ENCODE peak calls at places on chromosomes 7 and 10, in four cellular contexts. C, Z, U and T are unnamed samples.
A peak's percentile ranks its signal among the peaks of the same experiment; 100 is the strongest.

GRCh38 chr7:101216001-101216859 is 1.2 kb downstream of the PLOD3 start:
- DNase-seq in U (no peak), C (no peak), Z (no peak), T (no peak)

GRCh38 chr10:31139497-31139896 is 107.8 kb upstream of the ZNF438 start:
- DNase-seq in U (no peak), C (no peak), Z (no peak), T (no peak)

GRCh38 chr7:112272921-112273561 is 66.5 kb downstream of the ZNF277 start:
- DNase-seq in C (no peak), Z (no peak), U (no peak), T (no peak)

GRCh38 chr10:124612611-124613498 is 131.3 kb downstream of the FAM53B start:
- DNase-seq in C (no peak), Z (no peak), U (no peak), T (no peak)

GRCh38 chr7:112370436-112370835 is 79.8 kb upstream of the IFRD1 start:
- DNase-seq in U (no peak), Z (peak; percentile 42), C (no peak), T (no peak)

GRCh38 chr7:140537750-140538482 is 58.6 kb upstream of the MKRN1 start:
- DNase-seq in Z (no peak), U (no peak), C (no peak), T (no peak)

GRCh38 chr10:57696641-57697040 is 571.1 kb downstream of the IPMK start:
- DNase-seq in C (no peak), U (no peak), Z (no peak), T (no peak)

GRCh38 chr7:50798126-50798525 is 15.4 kb upstream of the GRB10 start:
- DNase-seq in C (no peak), U (no peak), Z (no peak), T (no peak)

GRCh38 chr7:132307465-132307864 is 268.8 kb downstream of the PLXNA4 start:
- DNase-seq in U (no peak), C (no peak), Z (no peak), T (no peak)

GRCh38 chr7:47979145-47979831 is at the start of gene HUS1:
- DNase-seq in U (peak; percentile 97), Z (peak; percentile 94), C (peak; percentile 90), T (peak; percentile 89)

GRCh38 chr7:158861004-158861787 is 4.8 kb downstream of the DYNC2I1 start:
- DNase-seq in C (no peak), Z (no peak), U (peak; percentile 31), T (no peak)

GRCh38 chr10:944034-944831 is 12.7 kb upstream of the LARP4B start:
- DNase-seq in U (no peak), Z (peak; percentile 58), C (no peak), T (no peak)

GRCh38 chr7:41996381-41997035 is 240.5 kb downstream of the GLI3 start:
- DNase-seq in Z (no peak), U (no peak), C (no peak), T (no peak)

GRCh38 chr7:35505031-35505430 is 189.9 kb downstream of the HERPUD2 start:
- DNase-seq in Z (no peak), U (no peak), C (no peak), T (no peak)

GRCh38 chr7:82067628-82068264 is 297.9 kb upstream of the HGF start:
- DNase-seq in Z (no peak), C (no peak), U (no peak), T (no peak)

GRCh38 chr10:3734111-3734510 is 50.9 kb downstream of the KLF6 start:
- DNase-seq in C (no peak), Z (no peak), U (no peak), T (no peak)
- H3K4me1 ChIP-seq in C (no peaks in the 10 kb centered on the region), Z (peaks cover 3% of the 10 kb centered on the region), U (no peaks in the 10 kb centered on the region), T (no peaks in the 10 kb centered on the region)

DNA sequence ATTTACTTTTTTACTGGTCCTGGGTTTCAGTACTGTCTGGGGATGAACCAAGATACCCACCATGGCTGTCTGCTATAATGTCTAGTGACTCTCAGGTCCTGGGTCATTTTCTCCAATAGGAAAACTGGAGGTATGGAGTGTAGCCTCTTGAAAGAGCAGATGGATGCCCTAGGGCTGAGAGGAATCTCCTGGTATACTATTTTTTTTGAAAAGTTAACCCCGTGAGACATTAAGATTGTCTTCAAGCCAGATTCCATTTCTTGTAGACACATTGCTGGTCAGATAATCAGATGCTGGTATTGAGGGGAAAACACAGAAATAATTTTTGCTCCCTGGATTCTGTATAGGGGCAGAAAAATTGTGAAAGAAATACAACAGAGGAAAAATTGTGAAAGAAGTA is 97.3 kb downstream of the ZNF680 start:
- DNase-seq in C (no peak), Z (no peak), U (no peak), T (no peak)
- H3K9me3 ChIP-seq in C (no peaks in the 10 kb centered on the region), Z (peaks cover 10% of the 10 kb centered on the region), U (no peaks in the 10 kb centered on the region), T (peaks cover 6% of the 10 kb centered on the region)

DNA sequence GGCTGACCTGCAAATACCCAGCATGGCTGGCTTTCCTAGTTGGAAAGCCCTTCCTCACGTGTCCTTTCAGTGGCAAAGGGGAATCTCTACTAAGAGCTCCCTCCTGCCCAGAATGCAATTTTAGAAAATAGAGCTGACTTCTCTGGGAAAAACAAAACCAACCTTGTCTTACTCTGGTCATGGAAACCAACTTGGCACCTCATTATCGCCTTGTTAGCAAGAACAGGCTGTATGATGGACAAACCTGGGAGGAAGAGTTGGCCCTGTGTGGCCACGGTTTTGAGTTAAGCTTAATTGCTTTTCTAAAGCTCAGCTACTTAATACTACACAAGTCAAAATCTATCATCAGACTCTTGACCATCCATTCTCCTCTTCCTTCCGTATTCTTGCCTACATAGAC is 94.1 kb upstream of the PDCD4 start:
- DNase-seq in Z (no peak), C (no peak), U (no peak), T (no peak)
- H3K4me1 ChIP-seq in Z (no peaks in the 10 kb centered on the region), C (peaks cover 15% of the 10 kb centered on the region), U (no peaks in the 10 kb centered on the region), T (no peaks in the 10 kb centered on the region)

GRCh38 chr10:37727491-37728352 is 129.7 kb downstream of the ZNF248 start:
- DNase-seq in C (no peak), Z (no peak), U (no peak), T (no peak)
- H3K9me3 ChIP-seq in C (no peaks in the 10 kb centered on the region), Z (peaks cover 7% of the 10 kb centered on the region), U (peaks cover 4% of the 10 kb centered on the region), T (peaks cover 5% of the 10 kb centered on the region)

GRCh38 chr7:976901-977325 is 1.6 kb upstream of the COX19 start:
- DNase-seq in Z (no peak), U (no peak), C (no peak), T (no peak)
- H3K4me1 ChIP-seq in Z (peaks cover 9% of the 10 kb centered on the region), U (no peaks in the 10 kb centered on the region), C (peaks cover 31% of the 10 kb centered on the region), T (peaks cover 2% of the 10 kb centered on the region)

GRCh38 chr10:12628153-12628552 is 278.8 kb downstream of the CAMK1D start:
- DNase-seq in U (no peak), Z (no peak), C (no peak), T (no peak)
- H3K9me3 ChIP-seq in U (no peaks in the 10 kb centered on the region), Z (peaks cover 3% of the 10 kb centered on the region), C (no peaks in the 10 kb centered on the region), T (no peaks in the 10 kb centered on the region)

DNA sequence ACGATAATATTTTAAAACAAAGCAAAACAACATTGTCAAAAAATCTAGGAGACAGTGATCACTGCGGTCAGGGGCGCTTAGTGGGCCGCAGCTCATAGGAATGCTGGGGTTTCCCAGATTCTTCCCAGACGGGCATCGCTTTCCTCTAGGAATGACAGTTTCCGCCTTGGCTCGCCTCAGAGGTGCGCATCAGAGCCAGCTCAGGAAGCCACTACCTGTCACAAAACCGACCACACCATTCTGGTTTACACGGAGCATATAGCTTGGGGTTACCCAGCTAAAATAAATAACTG is 292.6 kb upstream of the NFE2L3 start:
- DNase-seq in Z (no peak), C (no peak), U (no peak), T (no peak)
- H3K4me1 ChIP-seq in Z (peaks cover 10% of the 10 kb centered on the region), C (peaks cover 33% of the 10 kb centered on the region), U (no peaks in the 10 kb centered on the region), T (peaks cover 2% of the 10 kb centered on the region)

DNA sequence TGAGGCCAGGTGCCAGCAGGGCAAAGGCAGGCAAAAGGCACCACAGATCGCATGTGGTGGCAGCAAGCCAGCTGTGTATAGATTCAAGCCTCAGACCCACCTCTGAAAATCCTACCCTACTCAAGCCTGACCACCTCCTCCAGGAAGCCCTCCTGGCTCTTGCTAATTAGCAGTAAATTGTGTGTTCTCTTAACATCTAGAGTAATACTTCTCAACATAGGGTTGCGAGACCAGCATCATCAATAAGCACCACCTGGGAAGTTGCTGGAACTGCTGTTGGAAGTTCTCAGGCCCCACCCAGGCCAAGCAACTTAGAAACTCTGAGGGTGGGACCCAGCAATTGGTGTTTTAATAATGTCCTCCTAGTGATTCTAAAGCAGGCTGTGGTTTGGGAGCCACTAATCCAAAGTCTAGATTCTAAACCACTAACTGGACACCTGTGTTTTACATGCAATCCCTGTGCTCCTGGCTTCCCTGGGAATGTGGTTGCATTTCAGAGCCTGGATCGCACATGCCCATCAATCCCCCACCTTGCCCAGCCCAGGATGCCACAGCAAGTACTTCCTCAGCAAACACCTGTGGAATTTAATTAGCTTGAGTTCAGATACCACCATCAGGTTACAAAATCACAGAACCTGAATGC is 46.2 kb downstream of the KCNMA1 start:
- DNase-seq in U (peak; percentile 5), Z (no peak), C (no peak), T (no peak)
- H3K9me3 ChIP-seq in U (no peaks in the 10 kb centered on the region), Z (no peaks in the 10 kb centered on the region), C (no peaks in the 10 kb centered on the region), T (no peaks in the 10 kb centered on the region)

DNA sequence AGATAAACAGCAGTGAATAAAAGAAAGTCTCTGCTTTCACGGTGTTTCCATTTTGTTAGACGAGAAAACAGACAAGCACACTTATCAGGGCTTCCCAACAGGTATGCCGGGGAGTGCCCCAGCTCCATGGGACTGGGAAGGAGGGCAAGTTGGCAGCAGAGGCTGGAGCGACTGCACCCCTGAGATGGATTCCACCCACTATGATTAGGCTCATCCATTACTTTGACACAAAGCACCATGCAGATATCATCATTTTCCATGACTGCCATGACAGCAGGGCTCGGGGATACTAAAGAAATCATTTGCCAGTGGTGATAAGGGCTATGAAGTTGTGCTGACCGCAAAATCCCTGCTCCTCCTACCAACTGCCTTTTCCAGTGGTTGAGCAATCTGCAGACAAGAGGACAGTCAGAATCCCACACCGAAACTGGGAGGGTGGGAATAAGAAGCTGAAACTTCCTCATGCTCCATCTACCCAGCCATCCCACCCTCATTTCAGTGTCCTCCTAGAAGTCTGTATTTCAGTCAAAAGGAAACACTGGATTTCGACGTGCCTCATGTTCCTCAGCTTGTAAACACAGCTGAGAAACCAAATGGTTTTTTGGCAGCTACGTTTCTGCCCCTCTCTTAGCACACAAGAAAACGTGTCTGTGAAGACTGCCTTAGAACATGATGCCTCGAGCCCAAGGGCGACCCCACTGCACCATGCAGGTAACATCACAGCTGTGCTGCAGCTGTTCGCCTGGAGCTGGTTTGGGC is 15.5 kb downstream of the CREB3L2 start:
- DNase-seq in U (no peak), Z (no peak), C (no peak), T (no peak)
- H3K4me1 ChIP-seq in U (peaks cover 30% of the 10 kb centered on the region), Z (peaks cover 23% of the 10 kb centered on the region), C (peaks cover 5% of the 10 kb centered on the region), T (peaks cover 6% of the 10 kb centered on the region)

GRCh38 chr10:11307004-11307403 is 289.3 kb downstream of the CELF2 start:
- DNase-seq in Z (no peak), C (no peak), U (peak; percentile 55), T (no peak)
- H3K9me3 ChIP-seq in Z (peaks cover 10% of the 10 kb centered on the region), C (peaks cover 6% of the 10 kb centered on the region), U (peaks cover 8% of the 10 kb centered on the region), T (peaks cover 2% of the 10 kb centered on the region)